ENCODE peak calls at places on chromosome 2, in five cellular contexts. H, R, J, V and Z are unnamed samples.

GRCh38 chr2:27839022-27839618 is 51.1 kb downstream of the RBKS start:
- DNase-seq in H (no peak), V (no peak), R (no peak), J (no peak), Z (no peak)

GRCh38 chr2:20050104-20050711 is 1.2 kb downstream of the LAPTM4A start:
- DNase-seq in V (no peak), J (peak; percentile 34), H (peak; percentile 97), R (no peak), Z (no peak)

GRCh38 chr2:236178921-236179652 is 10.9 kb upstream of the GBX2 start:
- DNase-seq in V (no peak), J (no peak), R (no peak), H (no peak), Z (no peak)

GRCh38 chr2:215711484-215712034 is 275.7 kb upstream of the FN1 start:
- DNase-seq in J (no peak), H (no peak), R (no peak), V (no peak), Z (no peak)

GRCh38 chr2:226333388-226333787 is 466.2 kb downstream of the IRS1 start:
- DNase-seq in J (no peak), H (no peak), R (no peak), V (no peak), Z (no peak)

GRCh38 chr2:55887351-55887750 is 36.2 kb downstream of the EFEMP1 start:
- DNase-seq in R (no peak), V (no peak), J (no peak), H (no peak), Z (no peak)

GRCh38 chr2:160417745-160418397 is 75.7 kb downstream of the RBMS1 start:
- DNase-seq in H (no peak), J (no peak), V (no peak), R (no peak), Z (no peak)

GRCh38 chr2:43228782-43229659 is 2.6 kb upstream of the ZFP36L2 start:
- DNase-seq in J (peak; percentile 68), H (no peak), V (no peak), R (no peak), Z (no peak)

GRCh38 chr2:109528811-109529501 is 84.8 kb downstream of the SEPTIN10 start:
- DNase-seq in R (no peak), H (no peak), J (no peak), V (no peak), Z (no peak)

GRCh38 chr2:155308367-155309009 is 610.0 kb downstream of the KCNJ3 start:
- DNase-seq in R (no peak), V (no peak), J (no peak), H (no peak), Z (no peak)

GRCh38 chr2:38128653-38129052 is 52.7 kb upstream of the CYP1B1 start:
- DNase-seq in J (no peak), R (no peak), V (no peak), H (no peak), Z (no peak)

GRCh38 chr2:27705851-27706622 is 42.3 kb downstream of the SLC4A1AP start:
- DNase-seq in H (no peak), V (no peak), R (no peak), J (no peak), Z (no peak)

GRCh38 chr2:179277429-179278196 is 13.0 kb upstream of the SESTD1 start:
- DNase-seq in H (no peak), V (no peak), R (no peak), J (no peak), Z (no peak)

GRCh38 chr2:217790195-217790594 is 212.6 kb downstream of the TNS1 start:
- DNase-seq in H (no peak), J (peak; percentile 9), V (no peak), R (no peak), Z (no peak)

GRCh38 chr2:206482123-206482522 is 38.8 kb downstream of the ADAM23 start:
- DNase-seq in J (no peak), R (no peak), V (no peak), H (no peak), Z (no peak)

GRCh38 chr2:193566276-193566675 is 1371.5 kb upstream of the TMEFF2 start:
- DNase-seq in H (no peak), V (no peak), R (no peak), J (no peak), Z (no peak)

GRCh38 chr2:238320648-238321281 is 447 bp downstream of the TRAF3IP1 start:
- DNase-seq in J (no peak), R (no peak), H (no peak), V (no peak), Z (no peak)

GRCh38 chr2:16473575-16473974 is 192.1 kb downstream of the CYRIA start:
- DNase-seq in V (no peak), J (no peak), R (no peak), H (no peak), Z (no peak)

GRCh38 chr2:112924855-112925254 is 13.9 kb downstream of the IL37 start:
- DNase-seq in R (no peak), V (no peak), J (no peak), H (no peak), Z (no peak)

GRCh38 chr2:156918410-156918809 is 339.1 kb upstream of the GALNT5 start:
- DNase-seq in R (no peak), J (no peak), H (no peak), V (no peak), Z (no peak)

GRCh38 chr2:189402932-189403331 is 38.3 kb upstream of the WDR75 start:
- DNase-seq in V (no peak), H (no peak), R (no peak), J (no peak), Z (no peak)

GRCh38 chr2:136118819-136119716 is 1.1 kb upstream of the CXCR4 start:
- DNase-seq in J (no peak), R (no peak), V (no peak), H (peak; percentile 48), Z (peak; percentile 76)

GRCh38 chr2:205747827-205748386 is 65.6 kb downstream of the NRP2 start:
- DNase-seq in H (no peak), V (no peak), R (no peak), J (no peak), Z (no peak)

GRCh38 chr2:2619995-2620394 is 288.9 kb upstream of the MYT1L start:
- DNase-seq in V (no peak), R (no peak), H (no peak), J (no peak), Z (no peak)

GRCh38 chr2:216235462-216235861 is 126.3 kb downstream of the XRCC5 start:
- DNase-seq in R (no peak), J (no peak), H (no peak), V (no peak), Z (no peak)

GRCh38 chr2:177143444-177143843 is 69.2 kb upstream of the HNRNPA3 start:
- DNase-seq in V (no peak), J (no peak), H (no peak), R (no peak), Z (no peak)

GRCh38 chr2:235669983-235670962 is 176.4 kb downstream of the AGAP1 start:
- DNase-seq in J (no peak), H (peak; percentile 53), V (no peak), R (peak; percentile 44), Z (no peak)

GRCh38 chr2:144524190-144524957 is 4.5 kb upstream of the ZEB2 start:
- DNase-seq in H (no peak), V (no peak), R (no peak), J (no peak), Z (no peak)

GRCh38 chr2:28709101-28709500 is 42.5 kb upstream of the PPP1CB start:
- DNase-seq in V (no peak), J (no peak), H (peak; percentile 68), R (no peak), Z (no peak)

GRCh38 chr2:159157361-159158045 is 129.0 kb downstream of the WDSUB1 start:
- DNase-seq in H (no peak), J (no peak), V (no peak), R (no peak), Z (no peak)

GRCh38 chr2:201984800-201985525 is 48.7 kb upstream of the FZD7 start:
- DNase-seq in H (no peak), R (peak; percentile 38), J (peak; percentile 76), V (no peak), Z (no peak)